ENCODE peak calls at places on chromosomes 4 and X, in ten cellular contexts. One of them, this sample, is unnamed.

GRCh38 chr4:153521467-153521866 is 55.3 kb downstream of the TMEM131L start:
- DNase-seq in thoracic aorta: no peak
- DNase-seq in lower lobe of right lung: no peak
- DNase-seq in GM13976: no peak
- DNase-seq in dorsolateral prefrontal cortex: no peak
- DNase-seq in kidney epithelial cell: no peak
- DNase-seq in activated B cell treated with CpG ODN at 0.5 μM for 24 hours: no peak
- DNase-seq in body of pancreas: no peak
- DNase-seq in astrocyte of the spinal cord: no peak
- DNase-seq in IMR-90: no peak
- DNase-seq in this sample: no peak

GRCh38 chr4:18566970-18567799 is 545.6 kb upstream of the LCORL start:
- DNase-seq in thoracic aorta: no peak
- DNase-seq in dorsolateral prefrontal cortex: no peak
- DNase-seq in kidney epithelial cell: no peak
- DNase-seq in lower lobe of right lung: no peak
- DNase-seq in body of pancreas: no peak
- DNase-seq in activated B cell treated with CpG ODN at 0.5 μM for 24 hours: no peak
- DNase-seq in IMR-90: no peak
- DNase-seq in astrocyte of the spinal cord: no peak
- DNase-seq in GM13976: no peak
- DNase-seq in this sample: no peak

GRCh38 chr4:169337510-169337909 is 66.8 kb upstream of the SH3RF1 start:
- DNase-seq in thoracic aorta: no peak
- DNase-seq in lower lobe of right lung: no peak
- DNase-seq in dorsolateral prefrontal cortex: no peak
- DNase-seq in astrocyte of the spinal cord: peak
- DNase-seq in body of pancreas: no peak
- DNase-seq in kidney epithelial cell: peak
- DNase-seq in IMR-90: peak
- DNase-seq in activated B cell treated with CpG ODN at 0.5 μM for 24 hours: no peak
- DNase-seq in GM13976: no peak
- DNase-seq in this sample: no peak

GRCh38 chrX:10239611-10240064 is 82.9 kb downstream of the CLCN4 start:
- DNase-seq in lower lobe of right lung: no peak
- DNase-seq in body of pancreas: no peak
- DNase-seq in GM13976: no peak
- DNase-seq in activated B cell treated with CpG ODN at 0.5 μM for 24 hours: no peak
- DNase-seq in dorsolateral prefrontal cortex: no peak
- DNase-seq in kidney epithelial cell: no peak
- DNase-seq in thoracic aorta: no peak
- DNase-seq in IMR-90: peak
- DNase-seq in astrocyte of the spinal cord: peak
- DNase-seq in this sample: peak

GRCh38 chrX:45164021-45164621 is 36.6 kb downstream of the DIPK2B start:
- DNase-seq in GM13976: no peak
- DNase-seq in kidney epithelial cell: no peak
- DNase-seq in astrocyte of the spinal cord: no peak
- DNase-seq in dorsolateral prefrontal cortex: no peak
- DNase-seq in lower lobe of right lung: no peak
- DNase-seq in thoracic aorta: no peak
- DNase-seq in IMR-90: no peak
- DNase-seq in body of pancreas: peak
- DNase-seq in activated B cell treated with CpG ODN at 0.5 μM for 24 hours: no peak
- DNase-seq in this sample: no peak

GRCh38 chrX:129493643-129494042 is 29.6 kb downstream of the SMARCA1 start:
- DNase-seq in dorsolateral prefrontal cortex: no peak
- DNase-seq in kidney epithelial cell: no peak
- DNase-seq in activated B cell treated with CpG ODN at 0.5 μM for 24 hours: no peak
- DNase-seq in IMR-90: peak
- DNase-seq in body of pancreas: no peak
- DNase-seq in GM13976: no peak
- DNase-seq in thoracic aorta: no peak
- DNase-seq in astrocyte of the spinal cord: peak
- DNase-seq in lower lobe of right lung: no peak
- DNase-seq in this sample: no peak

GRCh38 chr4:88419874-88420273 is 37.0 kb upstream of the HERC5 start:
- DNase-seq in activated B cell treated with CpG ODN at 0.5 μM for 24 hours: no peak
- DNase-seq in kidney epithelial cell: no peak
- DNase-seq in body of pancreas: no peak
- DNase-seq in thoracic aorta: no peak
- DNase-seq in astrocyte of the spinal cord: no peak
- DNase-seq in GM13976: no peak
- DNase-seq in lower lobe of right lung: no peak
- DNase-seq in IMR-90: no peak
- DNase-seq in dorsolateral prefrontal cortex: no peak
- DNase-seq in this sample: no peak

GRCh38 chr4:140943887-140944515 is 187.8 kb upstream of the TBC1D9 start:
- DNase-seq in thoracic aorta: no peak
- DNase-seq in GM13976: no peak
- DNase-seq in astrocyte of the spinal cord: peak
- DNase-seq in body of pancreas: no peak
- DNase-seq in IMR-90: peak
- DNase-seq in kidney epithelial cell: no peak
- DNase-seq in dorsolateral prefrontal cortex: no peak
- DNase-seq in activated B cell treated with CpG ODN at 0.5 μM for 24 hours: no peak
- DNase-seq in lower lobe of right lung: no peak
- DNase-seq in this sample: no peak

GRCh38 chr4:182518421-182518820 is 275.2 kb downstream of the TENM3 start:
- DNase-seq in astrocyte of the spinal cord: no peak
- DNase-seq in thoracic aorta: no peak
- DNase-seq in activated B cell treated with CpG ODN at 0.5 μM for 24 hours: no peak
- DNase-seq in dorsolateral prefrontal cortex: no peak
- DNase-seq in IMR-90: no peak
- DNase-seq in body of pancreas: no peak
- DNase-seq in lower lobe of right lung: no peak
- DNase-seq in kidney epithelial cell: no peak
- DNase-seq in GM13976: no peak
- DNase-seq in this sample: no peak

DNA sequence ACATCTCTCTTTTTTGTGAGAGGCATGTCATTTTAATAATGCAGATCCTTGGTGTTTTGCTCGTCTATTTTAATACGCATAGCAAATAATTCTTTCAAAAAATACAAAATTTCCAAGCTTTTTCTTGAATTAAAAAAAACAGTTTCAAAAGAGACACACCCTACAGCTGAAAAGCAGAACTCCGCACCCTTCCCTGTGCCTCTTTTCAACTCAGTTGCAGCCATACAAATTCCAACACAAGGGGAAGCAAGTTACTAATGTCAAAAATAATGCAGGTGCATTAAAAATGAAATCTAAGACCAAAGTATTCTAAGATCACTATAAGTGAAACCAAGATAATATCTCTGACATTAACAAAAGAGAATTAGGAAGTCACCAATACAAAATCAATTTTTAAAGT is 66.6 kb downstream of the NR3C2 start:
- DNase-seq in dorsolateral prefrontal cortex: no peak
- DNase-seq in IMR-90: no peak
- DNase-seq in thoracic aorta: no peak
- DNase-seq in activated B cell treated with CpG ODN at 0.5 μM for 24 hours: no peak
- DNase-seq in GM13976: no peak
- DNase-seq in astrocyte of the spinal cord: no peak
- DNase-seq in lower lobe of right lung: no peak
- DNase-seq in kidney epithelial cell: no peak
- DNase-seq in body of pancreas: no peak
- DNase-seq in this sample: no peak
- TF ChIP-seq CTCF in dorsolateral prefrontal cortex: no peak
- TF ChIP-seq CTCF in IMR-90: no peak
- TF ChIP-seq CTCF in thoracic aorta: no peak
- TF ChIP-seq CTCF in activated B cell treated with CpG ODN at 0.5 μM for 24 hours: no peak
- TF ChIP-seq CTCF in GM13976: no peak
- TF ChIP-seq CTCF in astrocyte of the spinal cord: no peak
- TF ChIP-seq CTCF in lower lobe of right lung: no peak
- TF ChIP-seq CTCF in kidney epithelial cell: no peak
- TF ChIP-seq CTCF in body of pancreas: no peak
- TF ChIP-seq CTCF in this sample: no peak

GRCh38 chrX:151727346-151727745 is 7.2 kb upstream of the CNGA2 start:
- DNase-seq in body of pancreas: no peak
- DNase-seq in activated B cell treated with CpG ODN at 0.5 μM for 24 hours: no peak
- DNase-seq in IMR-90: no peak
- DNase-seq in kidney epithelial cell: no peak
- DNase-seq in astrocyte of the spinal cord: no peak
- DNase-seq in lower lobe of right lung: no peak
- DNase-seq in dorsolateral prefrontal cortex: no peak
- DNase-seq in GM13976: no peak
- DNase-seq in thoracic aorta: no peak
- DNase-seq in this sample: no peak
- TF ChIP-seq CTCF in body of pancreas: no peak
- TF ChIP-seq CTCF in activated B cell treated with CpG ODN at 0.5 μM for 24 hours: no peak
- TF ChIP-seq CTCF in IMR-90: no peak
- TF ChIP-seq CTCF in kidney epithelial cell: no peak
- TF ChIP-seq CTCF in astrocyte of the spinal cord: no peak
- TF ChIP-seq CTCF in lower lobe of right lung: no peak
- TF ChIP-seq CTCF in dorsolateral prefrontal cortex: no peak
- TF ChIP-seq CTCF in GM13976: no peak
- TF ChIP-seq CTCF in thoracic aorta: no peak
- TF ChIP-seq CTCF in this sample: no peak

GRCh38 chrX:53047228-53047627 is 1.4 kb upstream of the GPR173 start:
- DNase-seq in IMR-90: peak
- DNase-seq in GM13976: no peak
- DNase-seq in thoracic aorta: no peak
- DNase-seq in kidney epithelial cell: no peak
- DNase-seq in body of pancreas: no peak
- DNase-seq in dorsolateral prefrontal cortex: no peak
- DNase-seq in activated B cell treated with CpG ODN at 0.5 μM for 24 hours: no peak
- DNase-seq in lower lobe of right lung: no peak
- DNase-seq in astrocyte of the spinal cord: no peak
- DNase-seq in this sample: no peak
- TF ChIP-seq CTCF in IMR-90: peak
- TF ChIP-seq CTCF in GM13976: no peak
- TF ChIP-seq CTCF in thoracic aorta: no peak
- TF ChIP-seq CTCF in kidney epithelial cell: peak
- TF ChIP-seq CTCF in body of pancreas: no peak
- TF ChIP-seq CTCF in dorsolateral prefrontal cortex: no peak
- TF ChIP-seq CTCF in activated B cell treated with CpG ODN at 0.5 μM for 24 hours: no peak
- TF ChIP-seq CTCF in lower lobe of right lung: no peak
- TF ChIP-seq CTCF in astrocyte of the spinal cord: peak
- TF ChIP-seq CTCF in this sample: no peak

DNA sequence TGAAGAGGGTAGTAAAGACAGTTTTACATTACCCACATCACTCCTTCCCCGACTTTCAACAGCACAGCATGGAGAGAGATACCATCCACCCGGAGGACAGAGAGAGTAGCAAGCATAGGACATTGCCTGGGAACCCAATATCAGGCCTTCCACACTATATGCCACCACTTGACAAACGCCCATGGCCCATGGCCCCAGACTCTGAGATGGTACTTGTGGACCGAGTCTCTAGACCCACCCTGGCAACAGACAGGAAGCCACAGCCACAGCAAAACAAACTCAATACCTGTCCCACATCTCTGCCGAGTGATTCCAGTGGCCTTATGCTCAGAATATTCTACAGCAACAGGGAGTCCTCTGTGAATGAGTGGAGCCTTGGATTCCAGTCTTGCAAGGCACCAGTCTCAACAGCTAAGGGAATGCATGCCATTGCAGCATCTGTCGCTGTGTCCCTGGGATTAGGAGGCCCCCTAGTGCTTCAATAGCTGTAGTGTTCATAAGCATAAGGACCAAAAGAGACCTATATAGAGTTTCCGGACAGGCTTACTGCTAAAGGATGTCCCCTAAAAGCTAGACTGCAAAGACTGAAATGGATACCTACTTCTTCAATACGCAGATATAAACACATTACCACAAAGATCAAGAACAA is 14.7 kb upstream of the CT55 start:
- DNase-seq in astrocyte of the spinal cord: peak
- DNase-seq in thoracic aorta: no peak
- DNase-seq in IMR-90: peak
- DNase-seq in body of pancreas: peak
- DNase-seq in GM13976: peak
- DNase-seq in lower lobe of right lung: no peak
- DNase-seq in kidney epithelial cell: no peak
- DNase-seq in dorsolateral prefrontal cortex: peak
- DNase-seq in activated B cell treated with CpG ODN at 0.5 μM for 24 hours: no peak
- DNase-seq in this sample: no peak
- TF ChIP-seq CTCF in astrocyte of the spinal cord: peak
- TF ChIP-seq CTCF in thoracic aorta: no peak
- TF ChIP-seq CTCF in IMR-90: peak
- TF ChIP-seq CTCF in body of pancreas: peak
- TF ChIP-seq CTCF in GM13976: no peak
- TF ChIP-seq CTCF in lower lobe of right lung: no peak
- TF ChIP-seq CTCF in kidney epithelial cell: peak
- TF ChIP-seq CTCF in dorsolateral prefrontal cortex: peak
- TF ChIP-seq CTCF in activated B cell treated with CpG ODN at 0.5 μM for 24 hours: no peak
- TF ChIP-seq CTCF in this sample: peak

DNA sequence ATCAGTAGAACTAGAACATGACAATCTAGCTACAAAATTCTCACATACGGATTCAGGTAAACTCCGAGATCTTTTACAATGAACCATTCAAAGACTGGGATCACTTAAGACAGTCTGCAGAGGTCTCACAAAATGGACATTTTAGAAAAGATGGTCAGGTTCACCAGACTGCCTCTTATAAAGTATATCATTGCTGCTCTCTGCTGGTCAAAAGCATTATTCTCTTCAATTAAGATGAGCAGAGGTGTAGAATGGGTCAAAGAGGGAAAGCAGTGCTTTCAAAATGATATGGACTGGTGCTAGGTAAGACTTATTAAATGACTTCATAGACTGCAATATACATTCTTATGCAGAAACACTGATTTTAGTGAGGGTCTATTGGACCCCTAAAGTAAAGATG is 434.7 kb downstream of the PACRGL start:
- DNase-seq in kidney epithelial cell: no peak
- DNase-seq in IMR-90: no peak
- DNase-seq in GM13976: no peak
- DNase-seq in astrocyte of the spinal cord: peak
- DNase-seq in thoracic aorta: no peak
- DNase-seq in activated B cell treated with CpG ODN at 0.5 μM for 24 hours: no peak
- DNase-seq in lower lobe of right lung: no peak
- DNase-seq in dorsolateral prefrontal cortex: no peak
- DNase-seq in body of pancreas: no peak
- DNase-seq in this sample: no peak
- TF ChIP-seq CTCF in kidney epithelial cell: peak
- TF ChIP-seq CTCF in IMR-90: no peak
- TF ChIP-seq CTCF in GM13976: no peak
- TF ChIP-seq CTCF in astrocyte of the spinal cord: peak
- TF ChIP-seq CTCF in thoracic aorta: no peak
- TF ChIP-seq CTCF in activated B cell treated with CpG ODN at 0.5 μM for 24 hours: no peak
- TF ChIP-seq CTCF in lower lobe of right lung: peak
- TF ChIP-seq CTCF in dorsolateral prefrontal cortex: no peak
- TF ChIP-seq CTCF in body of pancreas: peak
- TF ChIP-seq CTCF in this sample: peak

DNA sequence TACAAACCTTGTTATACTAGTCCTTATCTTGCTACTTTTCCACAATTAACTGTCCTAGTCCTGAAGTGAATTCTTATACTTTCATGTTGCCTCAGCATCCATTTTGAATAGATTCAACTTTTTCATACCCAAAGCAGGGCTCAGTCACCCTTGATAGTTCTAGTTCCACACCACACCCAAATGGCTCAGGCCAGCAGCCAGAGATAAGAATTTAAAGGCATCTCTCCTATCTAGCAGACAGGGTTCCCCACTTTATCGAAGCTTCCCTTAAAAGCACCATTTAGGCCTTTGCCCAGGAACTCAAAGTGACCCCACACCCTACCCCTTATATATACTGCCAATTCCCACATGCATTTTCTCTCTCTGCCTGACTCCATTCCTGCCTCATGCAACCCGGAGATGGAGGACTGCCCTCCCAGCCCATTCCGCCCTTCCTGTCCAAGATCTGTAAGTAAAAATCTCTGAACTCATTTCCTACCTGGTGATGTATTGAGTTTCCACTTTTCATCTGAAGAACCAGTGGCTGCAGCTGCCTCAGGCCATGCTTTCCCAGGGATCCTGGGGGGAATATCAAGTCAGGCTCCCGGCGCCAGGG is 63.7 kb upstream of the TXK start:
- DNase-seq in activated B cell treated with CpG ODN at 0.5 μM for 24 hours: no peak
- DNase-seq in GM13976: no peak
- DNase-seq in lower lobe of right lung: no peak
- DNase-seq in body of pancreas: no peak
- DNase-seq in dorsolateral prefrontal cortex: no peak
- DNase-seq in astrocyte of the spinal cord: no peak
- DNase-seq in thoracic aorta: no peak
- DNase-seq in IMR-90: no peak
- DNase-seq in kidney epithelial cell: no peak
- DNase-seq in this sample: no peak
- TF ChIP-seq CTCF in activated B cell treated with CpG ODN at 0.5 μM for 24 hours: no peak
- TF ChIP-seq CTCF in GM13976: no peak
- TF ChIP-seq CTCF in lower lobe of right lung: no peak
- TF ChIP-seq CTCF in body of pancreas: no peak
- TF ChIP-seq CTCF in dorsolateral prefrontal cortex: no peak
- TF ChIP-seq CTCF in astrocyte of the spinal cord: no peak
- TF ChIP-seq CTCF in thoracic aorta: no peak
- TF ChIP-seq CTCF in IMR-90: no peak
- TF ChIP-seq CTCF in kidney epithelial cell: no peak
- TF ChIP-seq CTCF in this sample: no peak